ENCODE peak calls at places on chromosomes 2 and 18, in six cellular contexts. One of them, this sample, is unnamed.

GRCh38 chr2:64487256-64488049 is 33.5 kb downstream of the LGALSL start:
- DNase-seq in fibroblast of pulmonary artery: no peak
- DNase-seq in GM23248: no peak
- DNase-seq in NAMALWA: peak; percentile 38
- DNase-seq in neural crest cell: no peak
- DNase-seq in GM13977: no peak
- DNase-seq in this sample: no peak

GRCh38 chr2:52895726-52896340 is 871.8 kb upstream of the CHAC2 start:
- DNase-seq in GM13977: no peak
- DNase-seq in neural crest cell: no peak
- DNase-seq in fibroblast of pulmonary artery: no peak
- DNase-seq in NAMALWA: no peak
- DNase-seq in GM23248: no peak
- DNase-seq in this sample: no peak

GRCh38 chr2:16005819-16006536 is 65.6 kb downstream of the MYCN start:
- DNase-seq in neural crest cell: no peak
- DNase-seq in fibroblast of pulmonary artery: no peak
- DNase-seq in GM13977: no peak
- DNase-seq in GM23248: no peak
- DNase-seq in NAMALWA: no peak
- DNase-seq in this sample: no peak

GRCh38 chr2:36352024-36352398 is 3.6 kb upstream of the CRIM1 start:
- DNase-seq in fibroblast of pulmonary artery: peak; percentile 75
- DNase-seq in GM23248: peak; percentile 75
- DNase-seq in GM13977: no peak
- DNase-seq in NAMALWA: peak; percentile 64
- DNase-seq in neural crest cell: no peak
- DNase-seq in this sample: no peak

GRCh38 chr2:168029071-168029470 is 218.3 kb downstream of the STK39 start:
- DNase-seq in GM13977: no peak
- DNase-seq in GM23248: no peak
- DNase-seq in neural crest cell: no peak
- DNase-seq in fibroblast of pulmonary artery: no peak
- DNase-seq in NAMALWA: no peak
- DNase-seq in this sample: no peak

GRCh38 chr2:150542172-150542571 is 54.7 kb upstream of the RND3 start:
- DNase-seq in GM13977: no peak
- DNase-seq in neural crest cell: no peak
- DNase-seq in GM23248: no peak
- DNase-seq in fibroblast of pulmonary artery: no peak
- DNase-seq in NAMALWA: no peak
- DNase-seq in this sample: no peak

GRCh38 chr2:52369176-52369575 is 1337.2 kb upstream of the NRXN1 start:
- DNase-seq in NAMALWA: no peak
- DNase-seq in neural crest cell: no peak
- DNase-seq in GM13977: no peak
- DNase-seq in GM23248: no peak
- DNase-seq in fibroblast of pulmonary artery: no peak
- DNase-seq in this sample: no peak

GRCh38 chr18:3604626-3605408 is 154.8 kb downstream of the TGIF1 start:
- DNase-seq in GM13977: peak; percentile 52
- DNase-seq in fibroblast of pulmonary artery: peak; percentile 99
- DNase-seq in NAMALWA: peak; percentile 61
- DNase-seq in GM23248: peak; percentile 94
- DNase-seq in neural crest cell: no peak
- DNase-seq in this sample: no peak

GRCh38 chr2:187617925-187618324 is 63.7 kb upstream of the TFPI start:
- DNase-seq in GM13977: no peak
- DNase-seq in fibroblast of pulmonary artery: no peak
- DNase-seq in neural crest cell: no peak
- DNase-seq in NAMALWA: no peak
- DNase-seq in GM23248: no peak
- DNase-seq in this sample: no peak

GRCh38 chr2:226001716-226002115 is 602.2 kb downstream of the NYAP2 start:
- DNase-seq in fibroblast of pulmonary artery: no peak
- DNase-seq in NAMALWA: no peak
- DNase-seq in GM13977: no peak
- DNase-seq in GM23248: peak; percentile 32
- DNase-seq in neural crest cell: no peak
- DNase-seq in this sample: no peak

GRCh38 chr18:8298186-8298585 is 311.1 kb upstream of the RAB12 start:
- DNase-seq in NAMALWA: no peak
- DNase-seq in GM23248: no peak
- DNase-seq in neural crest cell: no peak
- DNase-seq in fibroblast of pulmonary artery: no peak
- DNase-seq in GM13977: no peak
- DNase-seq in this sample: no peak

GRCh38 chr2:98778741-98779483 is 48.0 kb upstream of the MGAT4A start:
- DNase-seq in GM13977: no peak
- DNase-seq in fibroblast of pulmonary artery: no peak
- DNase-seq in neural crest cell: no peak
- DNase-seq in NAMALWA: no peak
- DNase-seq in GM23248: no peak
- DNase-seq in this sample: no peak

GRCh38 chr2:239269959-239270358 is 130.9 kb downstream of the HDAC4 start:
- DNase-seq in GM23248: no peak
- DNase-seq in NAMALWA: no peak
- DNase-seq in GM13977: no peak
- DNase-seq in neural crest cell: no peak
- DNase-seq in fibroblast of pulmonary artery: no peak
- DNase-seq in this sample: no peak

GRCh38 chr2:168243061-168243460 is 4.3 kb downstream of the STK39 start:
- DNase-seq in GM23248: no peak
- DNase-seq in NAMALWA: no peak
- DNase-seq in neural crest cell: no peak
- DNase-seq in GM13977: no peak
- DNase-seq in fibroblast of pulmonary artery: no peak
- DNase-seq in this sample: no peak

GRCh38 chr2:234996467-234997270 is 44.9 kb downstream of the SH3BP4 start:
- DNase-seq in fibroblast of pulmonary artery: peak; percentile 67
- DNase-seq in neural crest cell: no peak
- DNase-seq in GM23248: peak; percentile 48
- DNase-seq in GM13977: no peak
- DNase-seq in NAMALWA: no peak
- DNase-seq in this sample: no peak

GRCh38 chr2:85243101-85244072 is 84.4 kb downstream of the TGOLN2 start:
- DNase-seq in NAMALWA: no peak
- DNase-seq in GM13977: peak; percentile 45
- DNase-seq in fibroblast of pulmonary artery: no peak
- DNase-seq in GM23248: peak; percentile 20
- DNase-seq in neural crest cell: peak; percentile 60
- DNase-seq in this sample: peak; percentile 74

GRCh38 chr2:36701391-36701795 is 4.9 kb downstream of the VIT start:
- DNase-seq in NAMALWA: no peak
- DNase-seq in fibroblast of pulmonary artery: no peak
- DNase-seq in neural crest cell: no peak
- DNase-seq in GM13977: no peak
- DNase-seq in GM23248: no peak
- DNase-seq in this sample: no peak

GRCh38 chr2:6627316-6627715 is 238.4 kb downstream of the CMPK2 start:
- DNase-seq in fibroblast of pulmonary artery: no peak
- DNase-seq in NAMALWA: no peak
- DNase-seq in neural crest cell: no peak
- DNase-seq in GM13977: no peak
- DNase-seq in GM23248: no peak
- DNase-seq in this sample: no peak

GRCh38 chr18:72147830-72148229 is 396.3 kb downstream of the CBLN2 start:
- DNase-seq in neural crest cell: no peak
- DNase-seq in fibroblast of pulmonary artery: no peak
- DNase-seq in NAMALWA: no peak
- DNase-seq in GM13977: no peak
- DNase-seq in GM23248: no peak
- DNase-seq in this sample: no peak